ENCODE peak calls at places on chromosomes 13 and 19, in six cellular contexts. One of them, this sample, is unnamed.
A peak's percentile ranks its signal among the peaks of the same experiment; 100 is the strongest.

GRCh38 chr19:3149526-3150505 is 14.0 kb downstream of the GNA15 start:
- DNase-seq in tibial artery: no peak
- DNase-seq in ascending aorta: no peak
- DNase-seq in thoracic aorta: no peak
- DNase-seq in body of pancreas: no peak
- DNase-seq in colonic mucosa: no peak
- DNase-seq in this sample: no peak

GRCh38 chr13:39035799-39036198 is 2.1 kb downstream of the PROSER1 start:
- DNase-seq in tibial artery: no peak
- DNase-seq in ascending aorta: no peak
- DNase-seq in thoracic aorta: no peak
- DNase-seq in body of pancreas: no peak
- DNase-seq in colonic mucosa: no peak
- DNase-seq in this sample: no peak

GRCh38 chr13:93368705-93369104 is 142.1 kb downstream of the GPC6 start:
- DNase-seq in tibial artery: no peak
- DNase-seq in ascending aorta: no peak
- DNase-seq in thoracic aorta: no peak
- DNase-seq in body of pancreas: no peak
- DNase-seq in colonic mucosa: no peak
- DNase-seq in this sample: no peak

GRCh38 chr19:16018106-16018755 is 58.1 kb upstream of the TPM4 start:
- DNase-seq in tibial artery: no peak
- DNase-seq in ascending aorta: no peak
- DNase-seq in thoracic aorta: no peak
- DNase-seq in body of pancreas: no peak
- DNase-seq in colonic mucosa: no peak
- DNase-seq in this sample: no peak

GRCh38 chr13:114081761-114082681 is 50.4 kb downstream of the RASA3 start:
- DNase-seq in tibial artery: no peak
- DNase-seq in ascending aorta: no peak
- DNase-seq in thoracic aorta: no peak
- DNase-seq in body of pancreas: peak; percentile 95
- DNase-seq in colonic mucosa: no peak
- DNase-seq in this sample: no peak

GRCh38 chr13:75645141-75645540 is 9.0 kb downstream of the LMO7 start:
- DNase-seq in tibial artery: no peak
- DNase-seq in ascending aorta: no peak
- DNase-seq in thoracic aorta: no peak
- DNase-seq in body of pancreas: no peak
- DNase-seq in colonic mucosa: no peak
- DNase-seq in this sample: no peak

GRCh38 chr19:16041571-16042386 is 34.5 kb upstream of the TPM4 start:
- DNase-seq in tibial artery: peak; percentile 69
- DNase-seq in ascending aorta: no peak
- DNase-seq in thoracic aorta: peak; percentile 45
- DNase-seq in body of pancreas: peak; percentile 77
- DNase-seq in colonic mucosa: peak; percentile 90
- DNase-seq in this sample: peak; percentile 81

GRCh38 chr19:30666301-30666803 is 294.2 kb downstream of the ZNF536 start:
- DNase-seq in tibial artery: peak; percentile 35
- DNase-seq in ascending aorta: no peak
- DNase-seq in thoracic aorta: no peak
- DNase-seq in body of pancreas: peak; percentile 56
- DNase-seq in colonic mucosa: peak; percentile 41
- DNase-seq in this sample: peak; percentile 38

GRCh38 chr19:2616741-2617392 is 85.6 kb downstream of the GNG7 start:
- DNase-seq in tibial artery: peak; percentile 70
- DNase-seq in ascending aorta: no peak
- DNase-seq in thoracic aorta: no peak
- DNase-seq in body of pancreas: peak; percentile 67
- DNase-seq in colonic mucosa: no peak
- DNase-seq in this sample: no peak

GRCh38 chr13:30872195-30872594 is 33.9 kb upstream of the MEDAG start:
- DNase-seq in tibial artery: no peak
- DNase-seq in ascending aorta: no peak
- DNase-seq in thoracic aorta: no peak
- DNase-seq in body of pancreas: no peak
- DNase-seq in colonic mucosa: no peak
- DNase-seq in this sample: no peak

GRCh38 chr13:36211567-36211966 is 2.8 kb downstream of the SOHLH2 start:
- DNase-seq in tibial artery: no peak
- DNase-seq in ascending aorta: no peak
- DNase-seq in thoracic aorta: no peak
- DNase-seq in body of pancreas: no peak
- DNase-seq in colonic mucosa: no peak
- DNase-seq in this sample: no peak

GRCh38 chr13:89890806-89891205 is 1456.7 kb upstream of the MIR17HG start:
- DNase-seq in tibial artery: no peak
- DNase-seq in ascending aorta: no peak
- DNase-seq in thoracic aorta: no peak
- DNase-seq in body of pancreas: no peak
- DNase-seq in colonic mucosa: no peak
- DNase-seq in this sample: no peak

GRCh38 chr13:85755123-85755522 is 44.1 kb downstream of the SLITRK6 start:
- DNase-seq in tibial artery: no peak
- DNase-seq in ascending aorta: no peak
- DNase-seq in thoracic aorta: no peak
- DNase-seq in body of pancreas: no peak
- DNase-seq in colonic mucosa: no peak
- DNase-seq in this sample: no peak

GRCh38 chr19:55173717-55174409 is 6.2 kb downstream of the SYT5 start:
- DNase-seq in tibial artery: peak; percentile 27
- DNase-seq in ascending aorta: no peak
- DNase-seq in thoracic aorta: no peak
- DNase-seq in body of pancreas: peak; percentile 25
- DNase-seq in colonic mucosa: peak; percentile 70
- DNase-seq in this sample: peak; percentile 86

GRCh38 chr13:111862836-111863815 is 203.8 kb upstream of the SOX1 start:
- DNase-seq in tibial artery: no peak
- DNase-seq in ascending aorta: no peak
- DNase-seq in thoracic aorta: no peak
- DNase-seq in body of pancreas: no peak
- DNase-seq in colonic mucosa: no peak
- DNase-seq in this sample: no peak

GRCh38 chr13:24995225-24995804 is 100.6 kb upstream of the PABPC3 start:
- DNase-seq in tibial artery: peak; percentile 41
- DNase-seq in ascending aorta: no peak
- DNase-seq in thoracic aorta: no peak
- DNase-seq in body of pancreas: peak; percentile 76
- DNase-seq in colonic mucosa: peak; percentile 69
- DNase-seq in this sample: peak; percentile 59

GRCh38 chr13:75458696-75459422 is 23.1 kb downstream of the TBC1D4 start:
- DNase-seq in tibial artery: no peak
- DNase-seq in ascending aorta: no peak
- DNase-seq in thoracic aorta: no peak
- DNase-seq in body of pancreas: peak; percentile 88
- DNase-seq in colonic mucosa: peak; percentile 64
- DNase-seq in this sample: no peak

GRCh38 chr19:19884583-19884982 is 16.2 kb upstream of the ZNF93 start:
- DNase-seq in tibial artery: no peak
- DNase-seq in ascending aorta: no peak
- DNase-seq in thoracic aorta: no peak
- DNase-seq in body of pancreas: no peak
- DNase-seq in colonic mucosa: no peak
- DNase-seq in this sample: no peak

GRCh38 chr19:14479985-14480694 is 5.0 kb upstream of the PTGER1 start:
- DNase-seq in tibial artery: no peak
- DNase-seq in ascending aorta: no peak
- DNase-seq in thoracic aorta: no peak
- DNase-seq in body of pancreas: no peak
- DNase-seq in colonic mucosa: no peak
- DNase-seq in this sample: no peak

GRCh38 chr19:49863935-49864320 is 3.4 kb downstream of the PNKP start:
- DNase-seq in tibial artery: no peak
- DNase-seq in ascending aorta: no peak
- DNase-seq in thoracic aorta: no peak
- DNase-seq in body of pancreas: no peak
- DNase-seq in colonic mucosa: peak; percentile 22
- DNase-seq in this sample: no peak

GRCh38 chr19:53101518-53101917 is 1.7 kb downstream of the ZNF160 start:
- DNase-seq in tibial artery: no peak
- DNase-seq in ascending aorta: no peak
- DNase-seq in thoracic aorta: no peak
- DNase-seq in body of pancreas: no peak
- DNase-seq in colonic mucosa: no peak
- DNase-seq in this sample: no peak

GRCh38 chr19:54517483-54517882 is 14.9 kb downstream of the LAIR2 start:
- DNase-seq in tibial artery: no peak
- DNase-seq in ascending aorta: no peak
- DNase-seq in thoracic aorta: no peak
- DNase-seq in body of pancreas: peak; percentile 54
- DNase-seq in colonic mucosa: peak; percentile 38
- DNase-seq in this sample: peak; percentile 54

GRCh38 chr13:67619346-67619745 is 389.2 kb upstream of the PCDH9 start:
- DNase-seq in tibial artery: no peak
- DNase-seq in ascending aorta: no peak
- DNase-seq in thoracic aorta: no peak
- DNase-seq in body of pancreas: no peak
- DNase-seq in colonic mucosa: no peak
- DNase-seq in this sample: no peak

GRCh38 chr13:96898212-96898611 is 96.1 kb downstream of the OXGR1 start:
- DNase-seq in tibial artery: no peak
- DNase-seq in ascending aorta: no peak
- DNase-seq in thoracic aorta: no peak
- DNase-seq in body of pancreas: no peak
- DNase-seq in colonic mucosa: no peak
- DNase-seq in this sample: no peak

GRCh38 chr19:7417671-7418324 is 69.1 kb downstream of the ARHGEF18 start:
- DNase-seq in tibial artery: no peak
- DNase-seq in ascending aorta: no peak
- DNase-seq in thoracic aorta: no peak
- DNase-seq in body of pancreas: no peak
- DNase-seq in colonic mucosa: no peak
- DNase-seq in this sample: no peak

GRCh38 chr19:2207991-2208860 is 27.9 kb downstream of the PLEKHJ1 start:
- DNase-seq in tibial artery: peak; percentile 77
- DNase-seq in ascending aorta: no peak
- DNase-seq in thoracic aorta: peak; percentile 12
- DNase-seq in body of pancreas: peak; percentile 46
- DNase-seq in colonic mucosa: peak; percentile 73
- DNase-seq in this sample: no peak

DNA sequence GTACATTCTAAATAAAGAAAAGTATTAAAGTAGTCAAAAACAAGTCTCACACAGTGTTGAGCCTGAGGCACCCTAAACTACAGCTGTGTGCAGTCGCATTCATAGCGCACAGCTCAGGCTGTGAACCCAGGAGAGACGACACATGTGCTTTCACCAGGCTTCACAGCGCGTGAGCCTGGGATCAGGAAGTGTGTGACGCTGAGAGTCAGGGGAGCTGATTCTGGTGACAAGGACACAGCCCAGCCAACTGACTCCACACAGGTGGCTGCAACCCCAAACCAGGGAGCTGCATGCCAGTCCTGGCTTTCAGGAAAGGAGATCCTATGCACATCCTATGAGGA is 41.6 kb downstream of the COL4A1 start:
- DNase-seq in tibial artery: no peak
- DNase-seq in ascending aorta: no peak
- DNase-seq in thoracic aorta: no peak
- DNase-seq in body of pancreas: no peak
- DNase-seq in colonic mucosa: no peak
- DNase-seq in this sample: no peak
- H3K4me1 ChIP-seq in tibial artery: peaks cover 100% of the 10 kb centered on the region
- H3K4me1 ChIP-seq in ascending aorta: peaks cover 12% of the 10 kb centered on the region
- H3K4me1 ChIP-seq in thoracic aorta: peaks cover 64% of the 10 kb centered on the region
- H3K4me1 ChIP-seq in body of pancreas: peaks cover 14% of the 10 kb centered on the region
- H3K4me1 ChIP-seq in colonic mucosa: no peaks in the 10 kb centered on the region
- H3K4me1 ChIP-seq in this sample: peaks cover 49% of the 10 kb centered on the region

DNA sequence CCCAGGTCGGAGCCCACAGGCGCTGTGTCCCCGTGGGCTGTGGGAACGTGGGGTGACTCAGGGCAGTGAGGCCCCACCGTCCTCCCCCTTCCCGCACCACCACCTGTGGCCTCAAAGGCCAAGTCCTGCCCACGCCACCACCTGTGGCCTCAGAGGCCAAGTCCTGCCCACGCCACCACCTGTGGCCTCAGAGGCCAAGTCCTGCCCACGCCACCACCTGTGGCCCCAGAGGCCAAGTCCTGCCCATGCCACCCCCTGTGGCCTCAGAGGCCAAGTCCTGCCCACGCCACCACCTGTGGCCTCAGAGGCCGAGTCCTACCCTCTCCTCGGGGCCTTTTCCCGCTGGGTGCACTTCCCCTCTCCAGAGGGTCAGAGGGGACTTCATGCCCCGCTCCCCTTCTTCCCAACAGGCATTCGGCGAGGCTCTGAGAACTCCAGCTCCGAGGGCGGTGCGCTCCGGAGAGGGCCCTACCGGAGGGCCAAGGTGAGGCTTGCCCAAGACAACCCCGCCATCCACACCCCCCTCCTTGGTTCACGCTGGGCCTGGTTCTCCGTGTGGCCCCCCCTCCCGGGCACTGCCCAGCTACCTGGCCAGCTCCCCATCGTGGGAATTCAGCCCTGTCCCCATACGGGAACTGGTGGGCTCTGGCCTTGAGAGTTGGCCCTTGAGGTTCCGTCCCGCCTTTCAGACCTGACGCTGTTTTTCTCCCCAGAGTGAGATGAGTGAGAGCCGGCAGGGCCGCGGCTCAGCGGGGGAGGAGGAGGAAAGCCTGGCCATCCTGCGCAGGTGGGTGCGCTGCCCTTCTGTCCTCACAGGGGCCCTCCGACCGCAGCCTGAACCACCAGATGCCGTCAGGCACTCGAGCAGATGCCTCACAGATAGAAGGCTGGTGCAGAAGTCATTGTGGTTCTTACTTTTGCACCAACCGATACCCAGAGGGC is 27.4 kb upstream of the F7 start:
- DNase-seq in tibial artery: no peak
- DNase-seq in ascending aorta: no peak
- DNase-seq in thoracic aorta: no peak
- DNase-seq in body of pancreas: no peak
- DNase-seq in colonic mucosa: no peak
- DNase-seq in this sample: no peak
- H3K36me3 ChIP-seq in tibial artery: peaks cover 33% of the 10 kb centered on the region
- H3K36me3 ChIP-seq in ascending aorta: peaks cover 12% of the 10 kb centered on the region
- H3K36me3 ChIP-seq in thoracic aorta: peaks cover 2% of the 10 kb centered on the region
- H3K36me3 ChIP-seq in body of pancreas: no peaks in the 10 kb centered on the region
- H3K36me3 ChIP-seq in colonic mucosa: no peaks in the 10 kb centered on the region
- H3K36me3 ChIP-seq in this sample: no peaks in the 10 kb centered on the region

GRCh38 chr19:22832031-22832762 is at the start of gene ZNF723:
- DNase-seq in tibial artery: no peak
- DNase-seq in ascending aorta: no peak
- DNase-seq in thoracic aorta: no peak
- DNase-seq in body of pancreas: no peak
- DNase-seq in colonic mucosa: no peak
- DNase-seq in this sample: no peak
- H3K9me3 ChIP-seq in tibial artery: peaks cover 7% of the 10 kb centered on the region
- H3K9me3 ChIP-seq in ascending aorta: no peaks in the 10 kb centered on the region
- H3K9me3 ChIP-seq in thoracic aorta: no peaks in the 10 kb centered on the region
- H3K9me3 ChIP-seq in body of pancreas: peaks cover 4% of the 10 kb centered on the region
- H3K9me3 ChIP-seq in colonic mucosa: no peaks in the 10 kb centered on the region
- H3K9me3 ChIP-seq in this sample: peaks cover 4% of the 10 kb centered on the region

DNA sequence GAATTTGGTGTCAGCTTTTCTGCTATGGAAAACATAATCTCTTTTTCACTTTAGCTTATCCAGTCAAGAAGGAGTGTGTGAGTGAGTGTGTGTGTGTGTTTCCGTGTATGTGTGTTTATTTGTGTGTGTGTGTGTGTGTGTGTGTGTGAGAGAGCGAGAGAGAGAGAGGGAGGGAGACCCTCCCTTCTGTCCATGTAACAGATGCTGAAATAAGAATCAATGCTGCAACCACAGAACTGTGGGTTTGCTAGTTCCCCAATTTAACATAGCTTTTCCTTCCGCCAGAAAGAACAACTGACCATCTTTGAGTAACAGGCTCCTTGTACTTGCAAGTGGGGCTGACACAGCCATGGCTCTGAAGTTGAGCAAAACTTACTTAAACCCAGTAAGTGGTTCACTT is 5.2 kb downstream of the LCP1 start:
- DNase-seq in tibial artery: peak; percentile 31
- DNase-seq in ascending aorta: no peak
- DNase-seq in thoracic aorta: no peak
- DNase-seq in body of pancreas: peak; percentile 41
- DNase-seq in colonic mucosa: no peak
- DNase-seq in this sample: no peak
- H3K4me1 ChIP-seq in tibial artery: no peaks in the 10 kb centered on the region
- H3K4me1 ChIP-seq in ascending aorta: no peaks in the 10 kb centered on the region
- H3K4me1 ChIP-seq in thoracic aorta: no peaks in the 10 kb centered on the region
- H3K4me1 ChIP-seq in body of pancreas: no peaks in the 10 kb centered on the region
- H3K4me1 ChIP-seq in colonic mucosa: no peaks in the 10 kb centered on the region
- H3K4me1 ChIP-seq in this sample: peaks cover 25% of the 10 kb centered on the region